ENCODE peak calls at places on chromosomes 3 and 15, in four cellular contexts. U is GM12878, T is K562, B is HepG2. Q is an unnamed sample.

GRCh38 chr3:38029400-38030125 is at the start of gene PLCD1:
- DNase-seq in U (no peak), T (no peak), B (peak), Q (peak)

GRCh38 chr3:119639494-119640350 is 20.7 kb downstream of the POPDC2 start:
- DNase-seq in U (no peak), T (no peak), B (no peak), Q (peak)

GRCh38 chr15:94327356-94327936 is 96.1 kb downstream of the MCTP2 start:
- DNase-seq in U (no peak), T (peak), B (peak), Q (peak)

GRCh38 chr15:38028869-38029268 is 94.4 kb downstream of the TMCO5A start:
- DNase-seq in U (no peak), T (no peak), B (no peak), Q (no peak)

GRCh38 chr3:126118591-126118990 is 34.7 kb upstream of the SLC41A3 start:
- DNase-seq in U (no peak), T (no peak), B (no peak), Q (no peak)

GRCh38 chr3:155859859-155860258 is 5.6 kb upstream of the SLC33A1 start:
- DNase-seq in U (no peak), T (peak), B (peak), Q (peak)

GRCh38 chr3:83033123-83033522 is 1271.7 kb upstream of the GBE1 start:
- DNase-seq in U (no peak), T (no peak), B (no peak), Q (no peak)

GRCh38 chr3:106172780-106173179 is 304.0 kb upstream of the CBLB start:
- DNase-seq in U (peak), T (no peak), B (no peak), Q (no peak)

GRCh38 chr3:157865449-157865862 is 240.8 kb downstream of the SHOX2 start:
- DNase-seq in U (peak), T (peak), B (peak), Q (no peak)

GRCh38 chr3:46442591-46443530 is 21.8 kb downstream of the LTF start:
- DNase-seq in U (no peak), T (no peak), B (peak), Q (peak)

GRCh38 chr15:59306520-59307163 is 66.0 kb downstream of the MYO1E start:
- DNase-seq in U (no peak), T (no peak), B (no peak), Q (no peak)

GRCh38 chr3:53796161-53796560 is 50.1 kb downstream of the CHDH start:
- DNase-seq in U (no peak), T (no peak), B (no peak), Q (peak)

GRCh38 chr3:7536921-7537320 is 676.0 kb downstream of the GRM7 start:
- DNase-seq in U (no peak), T (no peak), B (no peak), Q (no peak)
- TF ChIP-seq EP300 in U (no peak), T (no peak), B (no peak), Q (no peak)

GRCh38 chr15:91849749-91850161 is 3.8 kb upstream of the SLCO3A1 start:
- DNase-seq in U (no peak), T (peak), B (peak), Q (peak)

GRCh38 chr15:91852741-91853500 is 587 bp upstream of the SLCO3A1 start:
- DNase-seq in U (no peak), T (peak), B (peak), Q (peak)

GRCh38 chr15:91853501-91853967 is at the start of gene SLCO3A1:
- DNase-seq in U (no peak), T (peak), B (no peak), Q (peak)

GRCh38 chr15:91844928-91845327 is 8.6 kb upstream of the SLCO3A1 start:
- DNase-seq in U (no peak), T (no peak), B (no peak), Q (no peak)

DNA sequence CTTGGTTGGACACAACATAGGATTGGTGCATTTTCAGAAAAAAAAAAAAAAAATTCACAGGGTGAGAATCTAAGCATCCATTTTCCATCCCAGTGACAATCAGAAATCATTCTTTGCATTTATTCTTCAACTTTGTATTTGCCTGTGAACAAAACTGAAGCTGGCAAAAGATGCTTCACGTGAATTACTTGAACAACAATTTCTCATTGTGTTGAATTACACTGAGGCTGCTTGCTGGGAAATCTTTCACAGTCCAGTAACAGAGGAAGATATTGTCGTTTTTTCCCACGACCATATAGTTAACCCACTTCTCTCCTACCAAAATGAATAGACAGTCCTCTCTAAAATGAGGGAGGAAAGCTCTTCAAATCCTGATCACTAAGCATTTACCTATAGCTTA is 4.3 kb upstream of the SLCO3A1 start:
- DNase-seq in U (no peak), T (no peak), B (no peak), Q (no peak)
- TF ChIP-seq NFIC in U (no peak), T (no peak), B (no peak), Q (no peak)

GRCh38 chr3:147421184-147421912 is 12.2 kb downstream of the ZIC1 start:
- DNase-seq in U (no peak), T (no peak), B (no peak), Q (peak)
- H2AFZ ChIP-seq in U (no peak), T (no peak), B (no peak), Q (no peak)

GRCh38 chr3:192054881-192055280 is 593.9 kb downstream of the PYDC2 start:
- DNase-seq in U (no peak), T (no peak), B (no peak), Q (no peak)
- TF ChIP-seq EP300 in U (no peak), T (no peak), B (no peak), Q (no peak)

GRCh38 chr3:86988986-86989385 is 2.0 kb downstream of the VGLL3 start:
- DNase-seq in U (no peak), T (no peak), B (no peak), Q (no peak)

GRCh38 chr3:86987421-86987715 is 3.6 kb downstream of the VGLL3 start:
- DNase-seq in U (no peak), T (no peak), B (no peak), Q (no peak)

GRCh38 chr3:86989611-86990010 is 1.3 kb downstream of the VGLL3 start:
- DNase-seq in U (no peak), T (no peak), B (no peak), Q (no peak)

GRCh38 chr3:86986666-86987420 is 4.1 kb downstream of the VGLL3 start:
- DNase-seq in U (no peak), T (no peak), B (no peak), Q (no peak)

DNA sequence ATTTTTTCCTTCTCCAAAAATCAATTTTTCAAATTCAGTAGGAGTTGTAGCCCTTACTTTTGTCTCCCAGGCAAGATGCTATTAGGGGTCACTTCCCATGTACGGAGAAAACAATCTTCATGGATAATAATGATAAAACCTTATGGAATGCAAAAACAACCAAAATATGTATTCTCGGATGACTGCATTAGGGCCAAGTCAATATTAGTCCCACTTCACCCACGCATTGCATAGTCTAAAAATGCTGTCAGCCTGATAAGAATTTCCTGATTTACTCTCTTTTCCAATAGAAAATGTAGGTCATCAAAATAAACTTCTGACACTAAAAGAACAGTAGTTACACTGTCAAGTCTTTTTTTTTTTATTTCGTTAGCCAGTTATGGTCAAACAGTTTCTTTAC is 2.7 kb downstream of the VGLL3 start:
- DNase-seq in U (no peak), T (no peak), B (no peak), Q (no peak)
- TF ChIP-seq NFIC in U (no peak), T (no peak), B (no peak), Q (no peak)

DNA sequence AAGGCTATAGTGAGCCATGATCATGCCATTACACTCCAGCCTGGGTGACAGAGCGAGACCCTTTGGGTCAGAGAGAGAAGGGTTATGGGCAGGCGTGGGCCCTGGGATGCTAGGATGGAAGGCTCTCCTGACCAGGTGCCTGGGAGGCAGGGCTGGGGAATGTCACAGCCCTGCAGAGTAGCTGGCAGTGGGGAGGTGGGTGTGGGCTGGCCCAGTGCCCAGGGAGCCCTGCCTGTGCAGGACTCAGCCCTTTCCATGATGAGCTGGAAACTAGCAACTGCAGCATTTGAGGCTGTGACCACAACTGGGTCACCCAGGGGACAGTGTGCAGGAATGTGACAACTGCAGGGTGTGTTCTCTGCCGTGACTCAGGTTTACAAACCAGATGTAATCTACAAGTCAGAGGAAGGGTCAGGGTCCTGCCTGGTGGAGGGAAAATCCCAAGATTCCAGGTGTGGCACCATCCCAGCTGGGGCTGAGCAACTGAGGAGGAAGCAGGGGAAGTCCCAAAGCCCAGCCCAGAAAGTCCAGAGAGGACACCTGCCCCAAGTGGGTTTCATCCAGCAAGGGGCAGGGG is 45.4 kb downstream of the SLC28A1 start:
- DNase-seq in U (no peak), T (peak), B (peak), Q (peak)
- H2AFZ ChIP-seq in U (no peak), T (peak), B (no peak), Q (no peak)

GRCh38 chr3:64133991-64134390 is 91.3 kb downstream of the PRICKLE2 start:
- DNase-seq in U (no peak), T (no peak), B (no peak), Q (no peak)
- TF ChIP-seq EP300 in U (no peak), T (no peak), B (no peak), Q (no peak)

Q was measured in SK-N-SH.